ENCODE peak calls at places on chromosomes 3 and 15, in four cellular contexts. I is left lung, D is endothelial cell, A is cardiac muscle cell. X is an unnamed sample.

GRCh38 chr15:41115088-41115651 is 910 bp downstream of the INO80 start:
- DNase-seq in I (no peak), D (peak), A (peak), X (peak)

GRCh38 chr3:57597973-57598351 is 818 bp upstream of the ARF4 start:
- DNase-seq in I (no peak), D (no peak), A (no peak), X (no peak)

GRCh38 chr15:39586387-39587171 is 5.7 kb downstream of the THBS1 start:
- DNase-seq in I (no peak), D (no peak), A (peak), X (no peak)

GRCh38 chr3:148084931-148085330 is 612.8 kb upstream of the AGTR1 start:
- DNase-seq in I (no peak), D (no peak), A (no peak), X (peak)

GRCh38 chr15:52789601-52790165 is 453 bp downstream of the ONECUT1 start:
- DNase-seq in I (no peak), D (peak), A (peak), X (no peak)

GRCh38 chr3:66224220-66224619 is 3.4 kb downstream of the SLC25A26 start:
- DNase-seq in I (no peak), D (no peak), A (no peak), X (no peak)

GRCh38 chr15:60590935-60591490 is 112.1 kb upstream of the ICE2 start:
- DNase-seq in I (peak), D (peak), A (peak), X (peak)

GRCh38 chr3:33652736-33653135 is 65.3 kb downstream of the CLASP2 start:
- DNase-seq in I (no peak), D (no peak), A (no peak), X (no peak)

GRCh38 chr3:126399348-126399730 is 4.6 kb downstream of the CFAP100 start:
- DNase-seq in I (no peak), D (no peak), A (no peak), X (peak)

GRCh38 chr3:126401611-126402160 is 7.0 kb downstream of the CFAP100 start:
- DNase-seq in I (no peak), D (no peak), A (no peak), X (no peak)

GRCh38 chr3:126399756-126400155 is 5.0 kb downstream of the CFAP100 start:
- DNase-seq in I (peak), D (no peak), A (no peak), X (no peak)

GRCh38 chr3:126402666-126403302 is 8.1 kb downstream of the CFAP100 start:
- DNase-seq in I (no peak), D (no peak), A (no peak), X (no peak)

GRCh38 chr3:126402178-126402577 is 7.5 kb downstream of the CFAP100 start:
- DNase-seq in I (no peak), D (no peak), A (no peak), X (no peak)
- TF ChIP-seq CTCF in I (no peak), D (no peak), A (no peak), X (no peak)

DNA sequence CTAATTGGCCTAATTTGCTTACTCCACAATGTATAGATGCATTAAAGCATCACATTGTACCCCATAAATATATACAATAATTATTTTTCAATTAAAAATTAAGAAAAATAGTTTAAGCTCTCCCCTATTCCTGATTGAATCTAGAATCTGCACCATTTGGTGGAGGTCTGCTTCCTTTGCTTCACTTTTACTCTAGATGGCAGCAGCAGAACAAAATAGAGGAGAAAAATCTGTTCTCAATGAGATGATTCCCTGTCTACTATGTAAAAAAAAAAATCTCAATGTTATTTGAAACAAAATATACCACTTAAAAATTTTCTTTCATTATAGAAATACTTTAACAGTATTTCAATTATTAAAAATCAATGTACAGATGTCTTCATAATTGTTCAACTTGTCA is 109.6 kb upstream of the FXR1 start:
- DNase-seq in I (no peak), D (no peak), A (peak), X (no peak)
- TF ChIP-seq CTCF in I (peak), D (no peak), A (peak), X (peak)

GRCh38 chr15:42737529-42738328 is 801 bp upstream of the CDAN1 start:
- DNase-seq in I (no peak), D (no peak), A (no peak), X (no peak)
- TF ChIP-seq CTCF in I (no peak), D (no peak), A (peak), X (no peak)

DNA sequence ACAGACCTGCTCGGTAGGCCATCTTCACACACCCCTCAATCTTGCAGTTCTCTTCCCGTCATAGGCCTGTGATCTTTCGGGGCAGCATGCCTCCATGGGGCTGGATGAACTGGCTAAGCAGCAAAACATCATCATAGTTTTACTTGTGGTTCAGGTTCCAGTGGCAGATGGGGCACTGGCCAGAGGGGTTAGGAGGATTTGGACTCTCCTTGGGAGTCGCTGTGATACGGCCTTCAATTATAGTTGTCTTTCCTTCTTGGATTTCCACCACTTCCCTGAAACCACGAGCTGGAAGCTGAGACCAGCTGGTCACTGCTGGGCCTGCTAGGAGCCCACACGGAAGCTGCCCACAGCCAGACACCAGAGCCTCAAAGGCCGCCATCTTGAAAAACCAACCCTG is 15.7 kb downstream of the ZNF589 start:
- DNase-seq in I (no peak), D (no peak), A (no peak), X (no peak)
- TF ChIP-seq CTCF in I (no peak), D (no peak), A (no peak), X (no peak)

GRCh38 chr3:64187065-64187959 is 38.0 kb downstream of the PRICKLE2 start:
- DNase-seq in I (peak), D (no peak), A (peak), X (no peak)
- TF ChIP-seq CTCF in I (no peak), D (no peak), A (no peak), X (no peak)

DNA sequence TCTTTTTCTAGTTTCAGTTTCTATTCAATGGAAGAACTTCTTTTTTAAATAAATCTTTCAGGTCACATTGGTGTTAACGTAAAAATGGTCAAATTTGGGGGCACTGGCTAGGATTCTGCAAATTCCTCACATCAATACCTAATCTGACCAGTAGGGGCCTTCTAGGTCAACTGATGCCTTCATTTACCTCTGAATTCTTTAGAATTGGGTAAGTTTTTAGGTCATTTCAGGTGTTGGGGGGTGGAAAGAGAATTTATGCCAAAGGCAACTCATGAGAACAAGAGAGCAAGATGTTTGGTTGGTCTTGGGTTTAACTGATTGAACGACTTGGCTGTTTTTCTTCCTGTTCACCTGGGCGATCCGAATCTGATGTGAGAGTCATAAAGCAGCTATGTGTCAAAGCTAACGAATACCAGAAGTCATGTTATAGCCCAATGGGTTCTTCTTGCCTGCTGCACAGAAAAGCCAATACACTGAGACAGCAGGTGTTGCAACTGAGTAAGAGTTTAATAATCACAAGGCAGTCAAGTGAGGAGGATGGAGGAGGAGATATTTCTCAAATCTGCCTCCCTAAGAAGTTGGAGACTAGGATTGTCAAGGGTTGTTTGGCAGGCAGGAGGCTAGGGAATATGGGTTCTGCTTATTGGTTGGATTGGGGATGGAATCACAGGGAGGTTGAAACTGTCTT is 15.3 kb downstream of the LRRC49 start:
- DNase-seq in I (no peak), D (no peak), A (no peak), X (no peak)
- TF ChIP-seq CTCF in I (no peak), D (peak), A (no peak), X (no peak)

DNA sequence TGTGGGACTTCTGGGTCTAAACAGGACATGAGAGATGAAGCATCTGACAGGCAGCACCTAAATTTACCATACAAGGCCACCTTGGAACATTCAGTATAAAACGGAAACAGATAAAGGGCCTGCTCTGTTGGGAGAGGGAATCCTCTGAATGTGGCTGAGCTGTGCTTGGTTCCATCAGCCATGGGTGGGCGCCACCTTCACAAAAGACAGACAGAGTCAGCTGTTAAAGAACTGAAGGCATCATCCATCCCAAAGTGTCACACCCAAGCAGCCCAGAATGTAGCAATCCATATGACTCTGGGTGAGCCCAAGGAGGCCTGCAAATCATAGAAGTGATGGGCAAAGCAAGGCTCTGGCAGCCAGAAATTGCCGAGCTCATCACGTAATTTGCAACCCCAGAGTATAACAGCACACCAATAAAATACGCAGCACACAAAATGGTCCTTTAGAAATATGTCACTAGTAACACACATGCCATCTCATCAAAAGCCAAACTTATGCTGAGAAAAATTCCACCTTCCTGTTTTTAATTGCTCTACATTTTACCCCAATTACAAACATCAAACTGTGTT is 24.8 kb upstream of the RBP1 start:
- DNase-seq in I (no peak), D (peak), A (peak), X (no peak)
- TF ChIP-seq CTCF in I (no peak), D (peak), A (peak), X (peak)

GRCh38 chr3:160883373-160883772 is 127.3 kb downstream of the PPM1L start:
- DNase-seq in I (no peak), D (no peak), A (no peak), X (no peak)

GRCh38 chr3:160886421-160886820 is 130.4 kb downstream of the PPM1L start:
- DNase-seq in I (no peak), D (no peak), A (no peak), X (peak)

GRCh38 chr3:160879859-160880258 is 123.8 kb downstream of the PPM1L start:
- DNase-seq in I (no peak), D (no peak), A (no peak), X (no peak)

GRCh38 chr3:160885791-160886286 is 129.8 kb downstream of the PPM1L start:
- DNase-seq in I (peak), D (no peak), A (peak), X (peak)
- TF ChIP-seq CTCF in I (no peak), D (no peak), A (no peak), X (no peak)